ENCODE peak calls at places on chromosomes 3 and 15, in eight cellular contexts. W is SK-N-SH, O is adrenal gland, V is stomach, S is left ventricle myocardium inferior, J is cardiac muscle cell, E is endothelial cell of umbilical vein, C is bronchial epithelial cell. X is an unnamed sample.

GRCh38 chr3:67361770-67362169 is 292.6 kb downstream of the SUCLG2 start:
- DNase-seq in C (no peak), W (no peak), E (no peak), S (no peak), J (no peak), O (no peak), V (no peak), X (no peak)

GRCh38 chr15:27183182-27183581 is 212.2 kb downstream of the GABRG3 start:
- DNase-seq in C (no peak), V (no peak), S (no peak), O (no peak), W (peak; percentile 45), E (no peak), J (no peak), X (no peak)

GRCh38 chr15:63893866-63894661 is 60.3 kb upstream of the HERC1 start:
- DNase-seq in C (no peak), E (no peak), O (no peak), J (no peak), S (no peak), V (no peak), W (no peak), X (no peak)

GRCh38 chr15:49814709-49815108 is 193.9 kb downstream of the DTWD1 start:
- DNase-seq in W (no peak), C (no peak), E (no peak), S (no peak), O (no peak), V (no peak), J (peak; percentile 12), X (no peak)

GRCh38 chr3:99846472-99846871 is 28.8 kb downstream of the CMSS1 start:
- DNase-seq in C (peak; percentile 72), S (no peak), W (no peak), J (peak; percentile 90), E (peak; percentile 49), V (no peak), O (no peak), X (no peak)

GRCh38 chr3:9825461-9826040 is 15.5 kb downstream of the TTLL3 start:
- DNase-seq in C (no peak), O (no peak), E (no peak), S (no peak), W (no peak), J (no peak), V (no peak), X (no peak)

GRCh38 chr3:151315136-151315535 is 1.5 kb downstream of the GPR87 start:
- DNase-seq in E (no peak), J (peak; percentile 73), W (no peak), O (no peak), C (peak; percentile 60), V (no peak), S (no peak), X (no peak)

GRCh38 chr15:49656734-49657133 is 35.9 kb downstream of the DTWD1 start:
- DNase-seq in E (no peak), V (no peak), C (no peak), S (no peak), O (no peak), J (no peak), W (no peak), X (no peak)

GRCh38 chr3:1552831-1553230 is 460.0 kb downstream of the CNTN6 start:
- DNase-seq in V (no peak), S (no peak), W (no peak), E (no peak), O (no peak), J (no peak), C (no peak), X (no peak)

GRCh38 chr15:100192092-100192695 is 149.6 kb downstream of the ADAMTS17 start:
- DNase-seq in O (no peak), J (no peak), E (no peak), W (peak; percentile 32), C (peak; percentile 83), S (no peak), V (no peak), X (no peak)

GRCh38 chr3:13104511-13104910 is 31.3 kb upstream of the IQSEC1 start:
- DNase-seq in S (no peak), W (no peak), E (no peak), V (no peak), O (peak; percentile 5), J (no peak), C (no peak), X (no peak)

GRCh38 chr3:13106308-13106970 is 33.2 kb upstream of the IQSEC1 start:
- DNase-seq in O (peak; percentile 0), S (no peak), J (no peak), W (no peak), C (peak; percentile 64), E (no peak), V (no peak), X (peak; percentile 8)

GRCh38 chr3:13103416-13104058 is 30.3 kb upstream of the IQSEC1 start:
- DNase-seq in O (no peak), W (no peak), J (no peak), C (no peak), V (no peak), S (no peak), E (no peak), X (no peak)

GRCh38 chr3:13105851-13106250 is 32.6 kb upstream of the IQSEC1 start:
- DNase-seq in J (no peak), C (no peak), S (peak; percentile 4), V (no peak), W (no peak), E (no peak), O (peak; percentile 5), X (no peak)

DNA sequence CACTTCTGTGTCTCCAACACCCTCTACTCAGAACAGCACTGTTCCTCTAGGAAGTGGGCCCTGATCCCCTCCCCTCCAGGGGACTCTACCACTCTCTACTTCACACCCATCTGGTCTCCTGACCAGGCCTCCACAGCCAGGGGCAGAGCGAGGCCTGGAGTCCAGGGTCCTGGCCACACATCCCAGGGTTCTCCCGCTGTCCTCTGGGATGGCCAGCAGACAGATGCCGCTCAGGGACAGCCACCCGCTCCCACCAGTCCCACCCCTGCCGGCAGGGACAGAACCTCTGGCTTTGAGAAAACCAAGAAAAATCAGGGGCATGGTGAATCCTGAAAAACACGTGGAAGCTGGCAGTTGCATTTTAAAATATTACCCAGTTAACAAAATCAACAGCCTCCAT is 32.0 kb upstream of the IQSEC1 start:
- DNase-seq in J (no peak), C (no peak), V (no peak), O (peak; percentile 3), S (peak; percentile 7), W (no peak), E (no peak), X (no peak)
- H3K27me3 ChIP-seq in J (no peaks in the 10 kb centered on the region), C (no peaks in the 10 kb centered on the region), V (no peaks in the 10 kb centered on the region), O (no peaks in the 10 kb centered on the region), S (no peaks in the 10 kb centered on the region), W (no peaks in the 10 kb centered on the region), E (no peaks in the 10 kb centered on the region), X (peaks cover 5% of the 10 kb centered on the region)

DNA sequence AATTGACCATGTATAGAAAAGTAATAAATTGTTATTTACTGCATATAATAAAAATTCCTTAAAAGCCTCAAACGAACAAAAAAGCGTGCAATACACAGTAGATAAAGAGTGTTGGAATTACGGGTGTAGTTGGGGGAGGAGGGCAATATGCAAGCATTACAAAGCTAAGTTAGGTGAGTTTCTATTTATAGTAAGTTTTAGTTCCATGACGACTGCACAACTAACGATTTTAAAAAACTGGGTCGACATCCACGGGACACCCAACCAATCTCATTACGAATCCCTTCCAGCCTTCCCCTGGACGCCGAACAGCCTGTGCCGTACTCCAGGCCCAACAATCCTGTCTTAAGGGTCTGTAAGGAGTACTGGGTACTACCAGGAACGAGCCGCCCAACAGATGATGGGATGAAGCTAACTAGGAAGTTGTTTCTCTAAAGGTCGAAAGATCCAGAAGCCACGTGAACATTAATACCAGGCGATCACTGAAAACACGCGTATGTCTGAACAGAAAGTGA is 682 bp downstream of the POLQ start:
- DNase-seq in C (peak; percentile 8), E (no peak), O (no peak), W (no peak), J (peak; percentile 12), V (no peak), S (no peak), X (no peak)
- H3K4me3 ChIP-seq in C (peak overlapping the region; percentile 57), E (peak overlapping the region; percentile 65), O (no peak overlapping the region), W (peak overlapping the region; percentile 73), J (peak overlapping the region; percentile 53), V (peak overlapping the region; percentile 86), S (peak overlapping the region; percentile 70), X (peak overlapping the region; percentile 51)

GRCh38 chr3:72423643-72424042 is 424.6 kb downstream of the SHQ1 start:
- DNase-seq in O (no peak), E (no peak), C (no peak), V (no peak), S (no peak), W (no peak), J (no peak), X (no peak)
- TF ChIP-seq CTCF in O (no peak), E (no peak), C (no peak), V (no peak), S (no peak), W (no peak), J (no peak), X (no peak)

GRCh38 chr3:69494091-69494659 is 108.3 kb upstream of the FRMD4B start:
- DNase-seq in C (no peak), J (no peak), V (no peak), S (no peak), W (no peak), O (no peak), E (no peak), X (no peak)
- H3K27me3 ChIP-seq in C (no peaks in the 10 kb centered on the region), J (no peaks in the 10 kb centered on the region), V (no peaks in the 10 kb centered on the region), S (no peaks in the 10 kb centered on the region), W (no peaks in the 10 kb centered on the region), O (no peaks in the 10 kb centered on the region), E (peaks cover 13% of the 10 kb centered on the region), X (no peaks in the 10 kb centered on the region)